ENCODE peak calls at places on chromosome 5, in eight cellular contexts. One of them, this sample, is unnamed.

GRCh38 chr5:175356428-175356827 is 87.6 kb downstream of the DRD1 start:
- DNase-seq in uterus: no peak
- DNase-seq in IMR-90: no peak
- DNase-seq in upper lobe of left lung: no peak
- DNase-seq in ovary: no peak
- DNase-seq in heart left ventricle: no peak
- DNase-seq in stomach: no peak
- DNase-seq in thyroid gland: no peak
- DNase-seq in this sample: no peak

GRCh38 chr5:64690417-64691151 is at the start of gene SHISAL2B:
- DNase-seq in ovary: peak
- DNase-seq in stomach: no peak
- DNase-seq in thyroid gland: no peak
- DNase-seq in uterus: no peak
- DNase-seq in heart left ventricle: no peak
- DNase-seq in IMR-90: no peak
- DNase-seq in upper lobe of left lung: no peak
- DNase-seq in this sample: no peak

GRCh38 chr5:61132559-61132958 is 29.7 kb downstream of the SMIM15 start:
- DNase-seq in ovary: no peak
- DNase-seq in uterus: no peak
- DNase-seq in stomach: no peak
- DNase-seq in thyroid gland: no peak
- DNase-seq in upper lobe of left lung: no peak
- DNase-seq in IMR-90: peak
- DNase-seq in heart left ventricle: no peak
- DNase-seq in this sample: no peak

GRCh38 chr5:113059232-113059805 is 82.7 kb downstream of the DCP2 start:
- DNase-seq in heart left ventricle: peak
- DNase-seq in upper lobe of left lung: no peak
- DNase-seq in ovary: no peak
- DNase-seq in IMR-90: peak
- DNase-seq in uterus: peak
- DNase-seq in stomach: no peak
- DNase-seq in thyroid gland: no peak
- DNase-seq in this sample: no peak

GRCh38 chr5:155827949-155828348 is 499.0 kb upstream of the SGCD start:
- DNase-seq in uterus: no peak
- DNase-seq in heart left ventricle: no peak
- DNase-seq in upper lobe of left lung: no peak
- DNase-seq in IMR-90: no peak
- DNase-seq in ovary: no peak
- DNase-seq in stomach: no peak
- DNase-seq in thyroid gland: no peak
- DNase-seq in this sample: no peak

GRCh38 chr5:15693036-15693728 is 193.2 kb downstream of the FBXL7 start:
- DNase-seq in thyroid gland: no peak
- DNase-seq in ovary: no peak
- DNase-seq in uterus: no peak
- DNase-seq in upper lobe of left lung: no peak
- DNase-seq in heart left ventricle: no peak
- DNase-seq in IMR-90: peak
- DNase-seq in stomach: no peak
- DNase-seq in this sample: no peak

GRCh38 chr5:68406767-68407232 is 191.2 kb downstream of the PIK3R1 start:
- DNase-seq in IMR-90: no peak
- DNase-seq in uterus: no peak
- DNase-seq in stomach: peak
- DNase-seq in thyroid gland: no peak
- DNase-seq in upper lobe of left lung: peak
- DNase-seq in heart left ventricle: no peak
- DNase-seq in ovary: no peak
- DNase-seq in this sample: no peak

GRCh38 chr5:115514220-115514619 is 30.4 kb downstream of the FEM1C start:
- DNase-seq in heart left ventricle: no peak
- DNase-seq in uterus: no peak
- DNase-seq in IMR-90: no peak
- DNase-seq in thyroid gland: no peak
- DNase-seq in upper lobe of left lung: no peak
- DNase-seq in ovary: no peak
- DNase-seq in stomach: no peak
- DNase-seq in this sample: no peak

GRCh38 chr5:33423018-33423630 is 17.6 kb upstream of the TARS1 start:
- DNase-seq in stomach: no peak
- DNase-seq in IMR-90: peak
- DNase-seq in thyroid gland: no peak
- DNase-seq in upper lobe of left lung: no peak
- DNase-seq in uterus: no peak
- DNase-seq in ovary: no peak
- DNase-seq in heart left ventricle: no peak
- DNase-seq in this sample: no peak

GRCh38 chr5:139068060-139068459 is 130.1 kb downstream of the SIL1 start:
- DNase-seq in IMR-90: no peak
- DNase-seq in upper lobe of left lung: no peak
- DNase-seq in ovary: no peak
- DNase-seq in stomach: no peak
- DNase-seq in thyroid gland: no peak
- DNase-seq in heart left ventricle: no peak
- DNase-seq in uterus: no peak
- DNase-seq in this sample: no peak

GRCh38 chr5:53482717-53483638 is 2.5 kb downstream of the FST start:
- DNase-seq in ovary: peak
- DNase-seq in IMR-90: peak
- DNase-seq in thyroid gland: peak
- DNase-seq in stomach: peak
- DNase-seq in heart left ventricle: peak
- DNase-seq in uterus: peak
- DNase-seq in upper lobe of left lung: peak
- DNase-seq in this sample: peak

GRCh38 chr5:4212071-4212739 is 616.6 kb downstream of the IRX1 start:
- DNase-seq in uterus: no peak
- DNase-seq in ovary: no peak
- DNase-seq in heart left ventricle: no peak
- DNase-seq in upper lobe of left lung: no peak
- DNase-seq in thyroid gland: no peak
- DNase-seq in stomach: no peak
- DNase-seq in IMR-90: no peak
- DNase-seq in this sample: no peak

DNA sequence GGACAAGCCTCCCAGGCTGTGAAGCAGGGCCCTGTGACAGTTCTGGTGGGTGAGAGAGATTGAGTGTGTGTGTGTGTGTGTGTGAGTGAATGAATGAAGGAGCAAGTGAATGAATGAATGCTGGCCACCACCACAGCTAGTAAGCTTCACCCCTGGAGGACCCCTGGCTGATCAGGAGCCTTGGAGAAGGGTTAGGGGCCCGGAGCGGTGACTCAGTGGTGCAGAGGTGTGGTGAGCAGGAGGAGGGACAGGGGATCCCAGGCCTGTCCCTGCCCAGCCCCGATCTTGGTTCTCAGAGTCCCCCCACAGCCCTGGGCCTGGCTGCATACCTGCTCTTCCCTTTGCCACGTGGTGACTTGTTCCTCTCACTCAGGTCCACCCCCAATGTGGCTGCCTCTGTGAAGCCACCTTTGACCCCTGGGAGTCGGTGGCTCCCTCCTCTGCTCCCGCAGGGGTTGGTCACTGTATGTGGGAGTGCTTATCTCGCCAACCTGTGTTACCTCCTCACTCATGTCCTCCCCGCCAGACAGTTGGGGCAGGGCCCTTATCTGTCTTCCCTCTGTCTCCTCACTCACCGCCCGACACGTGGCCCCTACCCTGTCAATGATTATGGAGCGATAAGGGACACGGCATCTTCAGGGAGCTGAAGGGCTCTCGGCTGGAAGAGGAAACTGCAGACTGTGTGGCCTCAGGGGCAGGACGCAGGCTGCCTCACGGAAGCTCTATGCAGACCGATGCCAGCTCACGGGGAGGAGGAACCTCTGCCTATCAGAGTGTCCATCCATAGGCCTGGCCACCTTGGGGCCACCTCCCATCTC is 99.9 kb upstream of the PITX1 start:
- DNase-seq in uterus: no peak
- DNase-seq in heart left ventricle: no peak
- DNase-seq in IMR-90: no peak
- DNase-seq in ovary: no peak
- DNase-seq in upper lobe of left lung: peak
- DNase-seq in thyroid gland: no peak
- DNase-seq in stomach: peak
- DNase-seq in this sample: no peak
- TF ChIP-seq POLR2A in uterus: no peak
- TF ChIP-seq POLR2A in heart left ventricle: no peak
- TF ChIP-seq POLR2A in IMR-90: no peak
- TF ChIP-seq POLR2A in ovary: no peak
- TF ChIP-seq POLR2A in upper lobe of left lung: no peak
- TF ChIP-seq POLR2A in thyroid gland: no peak
- TF ChIP-seq POLR2A in stomach: no peak
- TF ChIP-seq POLR2A in this sample: no peak

GRCh38 chr5:133029321-133029720 is 3.0 kb upstream of the ZCCHC10 start:
- DNase-seq in heart left ventricle: no peak
- DNase-seq in IMR-90: no peak
- DNase-seq in uterus: no peak
- DNase-seq in stomach: no peak
- DNase-seq in thyroid gland: no peak
- DNase-seq in upper lobe of left lung: no peak
- DNase-seq in ovary: no peak
- DNase-seq in this sample: no peak

GRCh38 chr5:133030343-133031005 is 4.1 kb upstream of the ZCCHC10 start:
- DNase-seq in thyroid gland: no peak
- DNase-seq in heart left ventricle: no peak
- DNase-seq in upper lobe of left lung: no peak
- DNase-seq in stomach: no peak
- DNase-seq in ovary: no peak
- DNase-seq in uterus: no peak
- DNase-seq in IMR-90: no peak
- DNase-seq in this sample: no peak

GRCh38 chr5:133034064-133034463 is 7.7 kb upstream of the ZCCHC10 start:
- DNase-seq in heart left ventricle: no peak
- DNase-seq in upper lobe of left lung: no peak
- DNase-seq in ovary: no peak
- DNase-seq in IMR-90: no peak
- DNase-seq in thyroid gland: no peak
- DNase-seq in uterus: no peak
- DNase-seq in stomach: no peak
- DNase-seq in this sample: no peak

GRCh38 chr5:133035224-133035623 is 8.9 kb upstream of the ZCCHC10 start:
- DNase-seq in heart left ventricle: no peak
- DNase-seq in upper lobe of left lung: no peak
- DNase-seq in thyroid gland: no peak
- DNase-seq in IMR-90: no peak
- DNase-seq in stomach: no peak
- DNase-seq in ovary: no peak
- DNase-seq in uterus: no peak
- DNase-seq in this sample: no peak

DNA sequence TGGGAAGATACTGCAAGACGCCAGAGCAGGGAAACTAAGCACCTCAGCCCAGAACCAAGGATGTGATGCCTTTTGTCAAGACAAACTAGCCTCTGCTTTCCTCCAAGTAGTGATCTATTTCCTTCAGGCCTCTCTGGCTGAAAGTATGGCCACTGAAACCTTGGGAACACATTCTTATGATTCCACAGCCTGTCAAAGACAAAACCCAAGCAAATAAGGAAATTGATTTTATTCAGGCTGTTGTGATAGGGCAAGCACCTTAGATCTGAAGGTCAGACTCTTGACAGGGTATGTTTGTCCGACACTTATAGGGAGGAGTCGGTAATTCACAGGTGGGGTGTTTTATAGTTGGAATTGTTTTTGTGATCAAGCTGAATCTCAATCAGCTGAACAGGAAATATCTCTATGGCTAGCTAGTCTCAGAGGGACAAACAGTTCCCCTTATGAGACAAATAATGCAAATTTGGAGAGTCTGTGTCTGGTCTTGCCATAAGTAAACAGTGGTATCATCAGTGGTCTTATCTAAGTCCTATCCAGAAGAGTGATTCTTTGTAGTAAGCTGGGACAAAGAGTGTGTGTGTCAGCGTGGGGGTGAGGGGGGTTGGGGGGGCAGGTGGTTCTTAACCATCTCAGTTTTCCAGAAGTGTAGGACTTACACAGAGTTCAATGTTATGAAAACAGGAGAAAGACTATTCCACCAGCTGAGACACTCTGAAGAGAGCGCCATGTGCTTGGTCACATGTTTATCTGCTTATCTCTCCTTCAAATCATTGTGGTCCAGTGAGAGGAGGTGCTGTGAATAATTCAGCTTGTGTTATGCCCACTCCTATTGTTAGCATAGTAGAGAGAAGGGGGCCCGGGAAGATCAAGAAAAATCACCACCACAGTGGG is 6.7 kb upstream of the ZCCHC10 start:
- DNase-seq in ovary: no peak
- DNase-seq in IMR-90: no peak
- DNase-seq in thyroid gland: no peak
- DNase-seq in heart left ventricle: no peak
- DNase-seq in upper lobe of left lung: no peak
- DNase-seq in stomach: no peak
- DNase-seq in uterus: no peak
- DNase-seq in this sample: no peak
- TF ChIP-seq POLR2A in ovary: no peak
- TF ChIP-seq POLR2A in IMR-90: no peak
- TF ChIP-seq POLR2A in thyroid gland: no peak
- TF ChIP-seq POLR2A in heart left ventricle: no peak
- TF ChIP-seq POLR2A in upper lobe of left lung: no peak
- TF ChIP-seq POLR2A in stomach: no peak
- TF ChIP-seq POLR2A in uterus: no peak
- TF ChIP-seq POLR2A in this sample: no peak

GRCh38 chr5:55232194-55232984 is 1.0 kb downstream of the CCNO start:
- DNase-seq in stomach: peak
- DNase-seq in heart left ventricle: no peak
- DNase-seq in thyroid gland: peak
- DNase-seq in ovary: peak
- DNase-seq in IMR-90: no peak
- DNase-seq in uterus: no peak
- DNase-seq in upper lobe of left lung: no peak
- DNase-seq in this sample: peak
- TF ChIP-seq POLR2A in stomach: no peak
- TF ChIP-seq POLR2A in heart left ventricle: no peak
- TF ChIP-seq POLR2A in thyroid gland: no peak
- TF ChIP-seq POLR2A in ovary: no peak
- TF ChIP-seq POLR2A in IMR-90: no peak
- TF ChIP-seq POLR2A in uterus: no peak
- TF ChIP-seq POLR2A in upper lobe of left lung: no peak
- TF ChIP-seq POLR2A in this sample: peak

DNA sequence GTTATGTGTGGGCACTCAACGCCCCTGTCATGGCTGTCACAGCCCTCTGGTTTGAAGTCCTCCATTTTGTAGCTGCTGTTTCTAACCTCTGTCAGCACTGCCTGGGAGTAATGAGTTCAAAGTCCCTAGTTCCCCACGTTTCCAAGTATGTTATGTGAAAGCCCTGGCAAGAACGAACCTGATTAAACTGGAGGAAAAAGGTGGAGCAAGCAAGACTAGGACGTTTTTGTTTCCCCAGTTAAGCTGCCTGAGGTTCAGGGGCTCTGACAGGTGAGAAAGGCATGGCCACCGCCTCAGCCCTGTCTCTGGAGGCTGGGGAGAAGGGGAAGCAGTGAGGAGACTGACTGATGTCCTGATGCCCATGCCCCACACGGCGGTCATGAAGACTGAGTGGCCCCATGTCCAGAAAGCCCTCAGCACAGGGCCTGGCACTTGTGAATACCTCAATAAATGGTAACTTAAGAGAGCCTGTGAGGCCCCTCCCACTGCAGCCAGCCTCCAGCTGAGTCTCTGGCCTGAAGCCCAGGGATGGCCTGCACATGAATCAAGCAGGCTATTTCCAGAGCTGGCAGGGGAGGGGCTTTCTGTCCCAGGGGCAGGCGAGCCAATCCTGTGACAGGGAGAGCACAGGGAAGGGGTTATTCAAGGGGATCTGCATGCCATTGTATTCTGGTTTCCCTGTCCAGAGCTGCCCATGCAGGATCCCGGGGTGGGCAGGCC is 61.8 kb downstream of the PFDN1 start:
- DNase-seq in IMR-90: peak
- DNase-seq in uterus: peak
- DNase-seq in heart left ventricle: peak
- DNase-seq in stomach: peak
- DNase-seq in upper lobe of left lung: peak
- DNase-seq in thyroid gland: peak
- DNase-seq in ovary: peak
- DNase-seq in this sample: peak
- TF ChIP-seq POLR2A in IMR-90: no peak
- TF ChIP-seq POLR2A in uterus: no peak
- TF ChIP-seq POLR2A in heart left ventricle: peak
- TF ChIP-seq POLR2A in stomach: no peak
- TF ChIP-seq POLR2A in upper lobe of left lung: no peak
- TF ChIP-seq POLR2A in thyroid gland: no peak
- TF ChIP-seq POLR2A in ovary: no peak
- TF ChIP-seq POLR2A in this sample: no peak

This sample was measured in body of pancreas.